ENCODE peak calls at places on chromosomes 11 and 22, in six cellular contexts. F is A549; Y is heart right ventricle; I is CD8-positive, alpha-beta T cell; E is GF-D8; B is NCI-H748 treated with DMSO at 0.1 percent for 48 hours. V is an unnamed sample.

GRCh38 chr11:3123761-3124733 is 41.1 kb downstream of the OSBPL5 start:
- DNase-seq in F (peak), Y (peak), I (no peak), E (peak), B (no peak), V (no peak)

GRCh38 chr11:10354389-10354788 is 49.5 kb downstream of the ADM start:
- DNase-seq in F (no peak), Y (no peak), I (no peak), E (no peak), B (no peak), V (no peak)

GRCh38 chr11:35305670-35306382 is 113.5 kb downstream of the SLC1A2 start:
- DNase-seq in F (peak), Y (no peak), I (peak), E (no peak), B (peak), V (peak)

GRCh38 chr11:21771097-21771496 is 421.8 kb upstream of the ANO5 start:
- DNase-seq in F (no peak), Y (no peak), I (no peak), E (no peak), B (peak), V (no peak)

GRCh38 chr22:46763051-46763705 is 728 bp downstream of the TBC1D22A start:
- DNase-seq in F (no peak), Y (peak), I (peak), E (peak), B (no peak), V (peak)

GRCh38 chr11:13318498-13319295 is 41.1 kb downstream of the BMAL1 start:
- DNase-seq in F (no peak), Y (no peak), I (no peak), E (no peak), B (no peak), V (no peak)

GRCh38 chr11:116842909-116843308 is 5.5 kb upstream of the APOA1 start:
- DNase-seq in F (no peak), Y (no peak), I (no peak), E (no peak), B (no peak), V (no peak)

GRCh38 chr22:34333285-34333684 is 413.0 kb upstream of the LARGE1 start:
- DNase-seq in F (no peak), Y (no peak), I (no peak), E (no peak), B (no peak), V (no peak)

GRCh38 chr22:39173787-39174497 is 21.5 kb upstream of the CBX7 start:
- DNase-seq in F (no peak), Y (no peak), I (peak), E (no peak), B (no peak), V (no peak)

V was measured in K562.